ENCODE peak calls at places on chromosomes 5 and 9, in ten cellular contexts. One of them, this sample, is unnamed.

GRCh38 chr9:127509955-127510299 is 58.6 kb downstream of the LRSAM1 start:
- DNase-seq in foreskin fibroblast: no peak
- DNase-seq in stimulated activated CD8-positive, alpha-beta memory T cell treated with anti-CD3 and anti-CD28 coated beads, Interleukin-7, amount 100 ng/mL, for 4 hours: no peak
- DNase-seq in left lung: no peak
- DNase-seq in NCI-H1092 treated with DMSO at 0.1 percent for 48 hours: no peak
- DNase-seq in SK-N-DZ: no peak
- DNase-seq in tibial nerve: no peak
- DNase-seq in neural progenitor cell: no peak
- DNase-seq in cardiac fibroblast: no peak
- DNase-seq in islet precursor cell: peak
- DNase-seq in this sample: no peak

GRCh38 chr9:129914051-129914450 is 78.8 kb downstream of the USP20 start:
- DNase-seq in foreskin fibroblast: no peak
- DNase-seq in stimulated activated CD8-positive, alpha-beta memory T cell treated with anti-CD3 and anti-CD28 coated beads, Interleukin-7, amount 100 ng/mL, for 4 hours: no peak
- DNase-seq in left lung: no peak
- DNase-seq in NCI-H1092 treated with DMSO at 0.1 percent for 48 hours: no peak
- DNase-seq in SK-N-DZ: no peak
- DNase-seq in tibial nerve: no peak
- DNase-seq in neural progenitor cell: no peak
- DNase-seq in cardiac fibroblast: no peak
- DNase-seq in islet precursor cell: no peak
- DNase-seq in this sample: no peak

GRCh38 chr5:55747778-55748318 is 10.0 kb downstream of the DDX4 start:
- DNase-seq in foreskin fibroblast: no peak
- DNase-seq in stimulated activated CD8-positive, alpha-beta memory T cell treated with anti-CD3 and anti-CD28 coated beads, Interleukin-7, amount 100 ng/mL, for 4 hours: no peak
- DNase-seq in left lung: no peak
- DNase-seq in NCI-H1092 treated with DMSO at 0.1 percent for 48 hours: no peak
- DNase-seq in SK-N-DZ: no peak
- DNase-seq in tibial nerve: no peak
- DNase-seq in neural progenitor cell: no peak
- DNase-seq in cardiac fibroblast: no peak
- DNase-seq in islet precursor cell: no peak
- DNase-seq in this sample: no peak

GRCh38 chr9:8012986-8013385 is 213.4 kb upstream of the DMAC1 start:
- DNase-seq in foreskin fibroblast: no peak
- DNase-seq in stimulated activated CD8-positive, alpha-beta memory T cell treated with anti-CD3 and anti-CD28 coated beads, Interleukin-7, amount 100 ng/mL, for 4 hours: no peak
- DNase-seq in left lung: no peak
- DNase-seq in NCI-H1092 treated with DMSO at 0.1 percent for 48 hours: no peak
- DNase-seq in SK-N-DZ: no peak
- DNase-seq in tibial nerve: no peak
- DNase-seq in neural progenitor cell: peak
- DNase-seq in cardiac fibroblast: no peak
- DNase-seq in islet precursor cell: peak
- DNase-seq in this sample: no peak

GRCh38 chr5:181191526-181192336 is 13.3 kb downstream of the TRIM7 start:
- DNase-seq in foreskin fibroblast: peak
- DNase-seq in stimulated activated CD8-positive, alpha-beta memory T cell treated with anti-CD3 and anti-CD28 coated beads, Interleukin-7, amount 100 ng/mL, for 4 hours: peak
- DNase-seq in left lung: peak
- DNase-seq in NCI-H1092 treated with DMSO at 0.1 percent for 48 hours: no peak
- DNase-seq in SK-N-DZ: peak
- DNase-seq in tibial nerve: peak
- DNase-seq in neural progenitor cell: peak
- DNase-seq in cardiac fibroblast: peak
- DNase-seq in islet precursor cell: peak
- DNase-seq in this sample: peak

GRCh38 chr5:135604046-135604445 is 25.3 kb upstream of the CXCL14 start:
- DNase-seq in foreskin fibroblast: no peak
- DNase-seq in stimulated activated CD8-positive, alpha-beta memory T cell treated with anti-CD3 and anti-CD28 coated beads, Interleukin-7, amount 100 ng/mL, for 4 hours: no peak
- DNase-seq in left lung: no peak
- DNase-seq in NCI-H1092 treated with DMSO at 0.1 percent for 48 hours: no peak
- DNase-seq in SK-N-DZ: no peak
- DNase-seq in tibial nerve: no peak
- DNase-seq in neural progenitor cell: no peak
- DNase-seq in cardiac fibroblast: no peak
- DNase-seq in islet precursor cell: peak
- DNase-seq in this sample: no peak

GRCh38 chr9:133098871-133099270 is 22.2 kb downstream of the RALGDS start:
- DNase-seq in foreskin fibroblast: no peak
- DNase-seq in stimulated activated CD8-positive, alpha-beta memory T cell treated with anti-CD3 and anti-CD28 coated beads, Interleukin-7, amount 100 ng/mL, for 4 hours: no peak
- DNase-seq in left lung: peak
- DNase-seq in NCI-H1092 treated with DMSO at 0.1 percent for 48 hours: no peak
- DNase-seq in SK-N-DZ: no peak
- DNase-seq in tibial nerve: no peak
- DNase-seq in neural progenitor cell: no peak
- DNase-seq in cardiac fibroblast: no peak
- DNase-seq in islet precursor cell: no peak
- DNase-seq in this sample: no peak

GRCh38 chr5:150122158-150122510 is 33.5 kb downstream of the PDGFRB start:
- DNase-seq in foreskin fibroblast: no peak
- DNase-seq in stimulated activated CD8-positive, alpha-beta memory T cell treated with anti-CD3 and anti-CD28 coated beads, Interleukin-7, amount 100 ng/mL, for 4 hours: no peak
- DNase-seq in left lung: peak
- DNase-seq in NCI-H1092 treated with DMSO at 0.1 percent for 48 hours: no peak
- DNase-seq in SK-N-DZ: no peak
- DNase-seq in tibial nerve: no peak
- DNase-seq in neural progenitor cell: peak
- DNase-seq in cardiac fibroblast: no peak
- DNase-seq in islet precursor cell: peak
- DNase-seq in this sample: peak

GRCh38 chr9:121738969-121739368 is 87.5 kb downstream of the DAB2IP start:
- DNase-seq in foreskin fibroblast: no peak
- DNase-seq in stimulated activated CD8-positive, alpha-beta memory T cell treated with anti-CD3 and anti-CD28 coated beads, Interleukin-7, amount 100 ng/mL, for 4 hours: no peak
- DNase-seq in left lung: peak
- DNase-seq in NCI-H1092 treated with DMSO at 0.1 percent for 48 hours: no peak
- DNase-seq in SK-N-DZ: no peak
- DNase-seq in tibial nerve: no peak
- DNase-seq in neural progenitor cell: no peak
- DNase-seq in cardiac fibroblast: peak
- DNase-seq in islet precursor cell: no peak
- DNase-seq in this sample: peak

GRCh38 chr9:123941535-123942070 is 11.7 kb upstream of the DENND1A start:
- DNase-seq in foreskin fibroblast: no peak
- DNase-seq in stimulated activated CD8-positive, alpha-beta memory T cell treated with anti-CD3 and anti-CD28 coated beads, Interleukin-7, amount 100 ng/mL, for 4 hours: no peak
- DNase-seq in left lung: no peak
- DNase-seq in NCI-H1092 treated with DMSO at 0.1 percent for 48 hours: no peak
- DNase-seq in SK-N-DZ: no peak
- DNase-seq in tibial nerve: no peak
- DNase-seq in neural progenitor cell: no peak
- DNase-seq in cardiac fibroblast: no peak
- DNase-seq in islet precursor cell: no peak
- DNase-seq in this sample: no peak

GRCh38 chr9:69546265-69546664 is 125.9 kb downstream of the APBA1 start:
- DNase-seq in foreskin fibroblast: no peak
- DNase-seq in stimulated activated CD8-positive, alpha-beta memory T cell treated with anti-CD3 and anti-CD28 coated beads, Interleukin-7, amount 100 ng/mL, for 4 hours: no peak
- DNase-seq in left lung: no peak
- DNase-seq in NCI-H1092 treated with DMSO at 0.1 percent for 48 hours: peak
- DNase-seq in SK-N-DZ: peak
- DNase-seq in tibial nerve: no peak
- DNase-seq in neural progenitor cell: peak
- DNase-seq in cardiac fibroblast: peak
- DNase-seq in islet precursor cell: no peak
- DNase-seq in this sample: peak

GRCh38 chr9:108924436-108924835 is 9.5 kb downstream of the ELP1 start:
- DNase-seq in foreskin fibroblast: no peak
- DNase-seq in stimulated activated CD8-positive, alpha-beta memory T cell treated with anti-CD3 and anti-CD28 coated beads, Interleukin-7, amount 100 ng/mL, for 4 hours: no peak
- DNase-seq in left lung: no peak
- DNase-seq in NCI-H1092 treated with DMSO at 0.1 percent for 48 hours: no peak
- DNase-seq in SK-N-DZ: no peak
- DNase-seq in tibial nerve: no peak
- DNase-seq in neural progenitor cell: no peak
- DNase-seq in cardiac fibroblast: no peak
- DNase-seq in islet precursor cell: no peak
- DNase-seq in this sample: no peak

GRCh38 chr5:96226941-96227552 is 206.0 kb downstream of the PCSK1 start:
- DNase-seq in foreskin fibroblast: peak
- DNase-seq in stimulated activated CD8-positive, alpha-beta memory T cell treated with anti-CD3 and anti-CD28 coated beads, Interleukin-7, amount 100 ng/mL, for 4 hours: no peak
- DNase-seq in left lung: no peak
- DNase-seq in NCI-H1092 treated with DMSO at 0.1 percent for 48 hours: no peak
- DNase-seq in SK-N-DZ: no peak
- DNase-seq in tibial nerve: peak
- DNase-seq in neural progenitor cell: peak
- DNase-seq in cardiac fibroblast: peak
- DNase-seq in islet precursor cell: no peak
- DNase-seq in this sample: no peak

GRCh38 chr9:137275937-137276756 is 1.4 kb upstream of the TOR4A start:
- DNase-seq in foreskin fibroblast: no peak
- DNase-seq in stimulated activated CD8-positive, alpha-beta memory T cell treated with anti-CD3 and anti-CD28 coated beads, Interleukin-7, amount 100 ng/mL, for 4 hours: no peak
- DNase-seq in left lung: no peak
- DNase-seq in NCI-H1092 treated with DMSO at 0.1 percent for 48 hours: no peak
- DNase-seq in SK-N-DZ: peak
- DNase-seq in tibial nerve: no peak
- DNase-seq in neural progenitor cell: no peak
- DNase-seq in cardiac fibroblast: no peak
- DNase-seq in islet precursor cell: peak
- DNase-seq in this sample: no peak